ENCODE peak calls at places on chromosomes 2 and 18, in nine cellular contexts. E is heart right ventricle; I is AG04449; M is fibroblast of lung; N is lower leg skin; J is dorsolateral prefrontal cortex; U is hepatocyte; D is foreskin fibroblast; Y is CD8-positive, alpha-beta T cell. L is an unnamed sample.

GRCh38 chr2:241935314-241935713 is 65.8 kb downstream of the RTP5 start:
- DNase-seq in M (peak; percentile 56), E (no peak), D (peak; percentile 60), Y (no peak), I (peak; percentile 56), U (no peak), J (no peak), N (no peak), L (peak; percentile 80)

GRCh38 chr18:76721207-76721996 is 101.0 kb upstream of the ZNF236 start:
- DNase-seq in I (no peak), J (no peak), Y (peak; percentile 86), D (no peak), U (no peak), M (no peak), N (no peak), E (no peak), L (no peak)

GRCh38 chr18:48106498-48106897 is 176.0 kb upstream of the SMAD2 start:
- DNase-seq in N (no peak), Y (no peak), D (no peak), J (no peak), I (no peak), U (no peak), E (no peak), M (no peak), L (no peak)

GRCh38 chr2:138122891-138123290 is 158.6 kb downstream of the HNMT start:
- DNase-seq in J (no peak), E (no peak), Y (no peak), D (no peak), N (no peak), I (no peak), M (peak; percentile 19), U (no peak), L (no peak)

GRCh38 chr2:68177541-68177940 is 19.9 kb downstream of the PNO1 start:
- DNase-seq in Y (no peak), I (no peak), D (no peak), M (no peak), E (no peak), J (no peak), U (no peak), N (no peak), L (no peak)

GRCh38 chr2:182946949-182947348 is 80.5 kb upstream of the FRZB start:
- DNase-seq in I (no peak), J (no peak), U (no peak), Y (no peak), E (no peak), M (peak; percentile 30), N (no peak), D (no peak), L (no peak)

GRCh38 chr2:74658516-74658915 is 4.5 kb downstream of the SEMA4F start:
- DNase-seq in D (peak; percentile 84), U (no peak), M (peak; percentile 86), E (no peak), Y (no peak), I (peak; percentile 59), N (no peak), J (no peak), L (peak; percentile 89)

GRCh38 chr2:47040662-47041061 is 114.4 kb downstream of the STPG4 start:
- DNase-seq in D (no peak), M (no peak), E (no peak), Y (no peak), N (no peak), J (no peak), U (peak; percentile 45), I (no peak), L (no peak)

GRCh38 chr2:127226520-127227263 is 6.6 kb upstream of the CYP27C1 start:
- DNase-seq in M (peak; percentile 95), J (no peak), N (no peak), U (peak; percentile 82), D (peak; percentile 74), I (peak; percentile 65), E (no peak), Y (no peak), L (peak; percentile 72)

GRCh38 chr2:43414586-43415125 is 181.2 kb downstream of the THADA start:
- DNase-seq in I (no peak), J (no peak), Y (no peak), N (no peak), U (no peak), M (no peak), E (no peak), D (no peak), L (no peak)

GRCh38 chr2:85504434-85505261 is 34.3 kb upstream of the MAT2A start:
- DNase-seq in E (no peak), N (peak; percentile 87), I (peak; percentile 81), M (peak; percentile 98), J (no peak), D (peak; percentile 99), U (no peak), Y (no peak), L (peak; percentile 92)

GRCh38 chr2:238150686-238151085 is 8.1 kb upstream of the ERFE start:
- DNase-seq in E (no peak), D (no peak), I (no peak), Y (no peak), U (no peak), M (no peak), J (no peak), N (no peak), L (no peak)

GRCh38 chr2:25606892-25607291 is 66.5 kb downstream of the DTNB start:
- DNase-seq in Y (no peak), E (no peak), U (peak; percentile 21), J (no peak), N (no peak), D (peak; percentile 18), M (peak; percentile 22), I (no peak), L (peak; percentile 22)

GRCh38 chr2:149068996-149069888 is 30.7 kb downstream of the LYPD6B start:
- DNase-seq in D (no peak), J (no peak), I (peak; percentile 78), E (no peak), U (no peak), N (peak; percentile 53), M (peak; percentile 91), Y (no peak), L (peak; percentile 93)

GRCh38 chr2:134670955-134671354 is 47.8 kb downstream of the TMEM163 start:
- DNase-seq in N (no peak), Y (no peak), J (no peak), D (no peak), M (no peak), I (no peak), E (peak; percentile 29), U (no peak), L (no peak)

GRCh38 chr2:187855689-187856088 is 301.5 kb upstream of the TFPI start:
- DNase-seq in Y (no peak), I (no peak), E (no peak), J (no peak), N (no peak), D (no peak), M (no peak), U (no peak), L (no peak)

GRCh38 chr2:60652822-60653315 is 99.4 kb upstream of the BCL11A start:
- DNase-seq in Y (no peak), M (no peak), I (no peak), J (no peak), E (no peak), U (no peak), N (no peak), D (no peak), L (no peak)

GRCh38 chr18:79904357-79905147 is 46.9 kb downstream of the SLC66A2 start:
- DNase-seq in Y (peak; percentile 39), E (no peak), D (no peak), N (no peak), J (no peak), U (no peak), M (no peak), I (no peak), L (no peak)

GRCh38 chr2:145055651-145056050 is 535.7 kb upstream of the ZEB2 start:
- DNase-seq in M (no peak), D (no peak), J (no peak), I (no peak), N (no peak), Y (no peak), E (no peak), U (no peak), L (no peak)

GRCh38 chr2:110101911-110102774 is 13.5 kb downstream of the MALL start:
- DNase-seq in U (no peak), I (no peak), J (no peak), M (peak; percentile 75), Y (peak; percentile 27), D (no peak), N (no peak), E (no peak), L (peak; percentile 42)

GRCh38 chr18:26090130-26091046 is at the start of gene SS18:
- DNase-seq in J (peak; percentile 92), D (peak; percentile 93), U (peak; percentile 96), N (peak; percentile 90), E (peak; percentile 95), M (peak; percentile 94), Y (peak; percentile 94), I (peak; percentile 57), L (peak; percentile 94)
- TF ChIP-seq CTCF in J (no peak), D (no peak), U (peak; percentile 2), N (no peak), E (no peak), M (no peak), Y (no peak), I (no peak), L (no peak)

DNA sequence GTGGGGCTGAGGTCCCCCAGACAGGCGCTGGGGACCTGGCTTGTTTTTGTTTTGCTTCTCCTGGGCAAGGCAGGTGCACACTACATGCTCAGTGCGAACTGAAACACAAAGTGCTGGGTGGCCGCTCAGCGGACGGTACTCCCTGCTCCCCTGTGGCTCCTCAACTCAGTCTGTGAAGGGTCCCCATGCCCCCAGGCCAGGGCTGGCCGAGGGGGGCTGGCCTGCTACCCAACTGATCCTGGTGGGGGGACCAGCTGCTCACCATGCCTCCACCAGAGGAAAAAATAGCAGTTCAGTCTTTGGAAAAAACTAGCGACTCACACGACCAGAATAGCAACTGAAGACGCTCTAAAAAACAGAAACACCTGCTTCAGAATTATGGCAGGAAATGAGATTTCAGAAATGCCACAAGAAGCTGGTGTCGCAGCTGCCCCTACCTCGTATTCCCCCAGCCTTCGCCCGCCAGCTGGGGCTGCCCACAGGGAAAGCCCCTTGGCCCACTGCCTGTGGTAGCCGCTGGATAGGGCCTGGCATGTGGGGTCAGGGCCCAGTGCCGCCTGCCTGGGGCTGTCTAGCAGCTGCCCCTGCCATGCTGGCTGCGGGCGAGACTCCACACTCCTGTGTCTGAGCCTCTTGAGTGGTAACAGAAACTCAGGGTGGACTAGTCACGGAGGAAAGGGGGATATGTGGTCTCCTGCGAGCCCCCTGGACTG is 43.7 kb downstream of the MEX3C start:
- DNase-seq in M (no peak), J (no peak), Y (peak; percentile 75), E (no peak), N (no peak), I (no peak), U (no peak), D (no peak), L (no peak)
- H3K4me3 ChIP-seq in M (no peak overlapping the region), J (no peak overlapping the region), Y (peak overlapping the region; percentile 40), E (no peak overlapping the region), N (no peak overlapping the region), I (no peak overlapping the region), U (no peak overlapping the region), D (no peak overlapping the region), L (no peak overlapping the region)

GRCh38 chr18:40607741-40608140 is 1347.3 kb upstream of the PIK3C3 start:
- DNase-seq in I (no peak), D (no peak), M (no peak), J (no peak), U (no peak), Y (no peak), N (no peak), E (no peak), L (no peak)
- TF ChIP-seq CTCF in I (no peak), D (no peak), M (no peak), J (no peak), U (no peak), Y (no peak), N (no peak), E (no peak), L (no peak)

GRCh38 chr2:72953528-72953927 is 36.2 kb downstream of the EMX1 start:
- DNase-seq in N (no peak), Y (no peak), D (no peak), U (no peak), J (no peak), E (no peak), I (no peak), M (no peak), L (no peak)
- H3K4me3 ChIP-seq in N (no peak overlapping the region), Y (no peak overlapping the region), D (no peak overlapping the region), U (no peak overlapping the region), J (no peak overlapping the region), E (no peak overlapping the region), I (no peak overlapping the region), M (no peak overlapping the region), L (no peak overlapping the region)